ENCODE peak calls at places on chromosomes 16 and 17, in five cellular contexts. P, K, R, B and L are unnamed samples.

GRCh38 chr16:24580665-24581064 is 41.3 kb downstream of the RBBP6 start:
- DNase-seq in P (no peak), K (no peak), R (peak), B (no peak), L (no peak)

GRCh38 chr16:57299719-57300386 is 15.4 kb upstream of the PLLP start:
- DNase-seq in P (peak), K (peak), R (peak), B (peak), L (peak)

GRCh38 chr16:2429771-2430663 is 770 bp downstream of the CCNF start:
- DNase-seq in P (no peak), K (no peak), R (peak), B (peak), L (no peak)

GRCh38 chr16:21302898-21303528 is 24.9 kb upstream of the CRYM start:
- DNase-seq in P (no peak), K (no peak), R (peak), B (no peak), L (peak)

GRCh38 chr17:63826468-63827001 is 696 bp upstream of the PSMC5 start:
- DNase-seq in P (no peak), K (no peak), R (peak), B (no peak), L (no peak)

GRCh38 chr17:8994319-8994718 is 27.0 kb upstream of the NTN1 start:
- DNase-seq in P (no peak), K (peak), R (peak), B (peak), L (peak)

GRCh38 chr16:27231692-27232060 is 28.4 kb downstream of the KDM8 start:
- DNase-seq in P (no peak), K (no peak), R (no peak), B (no peak), L (no peak)

GRCh38 chr17:37231882-37232281 is 143.9 kb upstream of the C17orf78 start:
- DNase-seq in P (no peak), K (no peak), R (no peak), B (no peak), L (no peak)

GRCh38 chr16:27703121-27703520 is 153.2 kb downstream of the KATNIP start:
- DNase-seq in P (no peak), K (no peak), R (no peak), B (no peak), L (no peak)

GRCh38 chr17:5282639-5283217 is 644 bp downstream of the RABEP1 start:
- DNase-seq in P (no peak), K (peak), R (peak), B (no peak), L (no peak)

GRCh38 chr16:49350265-49351103 is 23.1 kb upstream of the C16orf78 start:
- DNase-seq in P (peak), K (peak), R (peak), B (peak), L (peak)

GRCh38 chr17:47204722-47205418 is 4.3 kb upstream of the MYL4 start:
- DNase-seq in P (no peak), K (peak), R (peak), B (no peak), L (no peak)

GRCh38 chr17:67272312-67273050 is 27.5 kb upstream of the HELZ start:
- DNase-seq in P (no peak), K (no peak), R (no peak), B (peak), L (no peak)

GRCh38 chr16:4937782-4938682 is 1.1 kb upstream of the PPL start:
- DNase-seq in P (no peak), K (no peak), R (no peak), B (no peak), L (no peak)

GRCh38 chr17:81696218-81696941 is 6.8 kb upstream of the MRPL12 start:
- DNase-seq in P (no peak), K (no peak), R (no peak), B (no peak), L (no peak)

GRCh38 chr16:49756971-49757743 is 98.8 kb downstream of the ZNF423 start:
- DNase-seq in P (no peak), K (no peak), R (no peak), B (no peak), L (no peak)

GRCh38 chr16:9135797-9136196 is 44.4 kb downstream of the HAPSTR1 start:
- DNase-seq in P (no peak), K (no peak), R (peak), B (peak), L (no peak)

GRCh38 chr17:38893612-38894011 is 23.8 kb downstream of the LASP1 start:
- DNase-seq in P (no peak), K (no peak), R (no peak), B (peak), L (no peak)

GRCh38 chr17:72580321-72581127 is 459.7 kb downstream of the SOX9 start:
- DNase-seq in P (no peak), K (no peak), R (no peak), B (no peak), L (no peak)

GRCh38 chr16:71781741-71782140 is 26.9 kb downstream of the AP1G1 start:
- DNase-seq in P (no peak), K (no peak), R (peak), B (no peak), L (no peak)

GRCh38 chr16:76854234-76854633 is 336.8 kb upstream of the MON1B start:
- DNase-seq in P (no peak), K (no peak), R (peak), B (no peak), L (no peak)

GRCh38 chr17:48296453-48296852 is 133.6 kb downstream of the SKAP1 start:
- DNase-seq in P (no peak), K (no peak), R (no peak), B (no peak), L (no peak)

GRCh38 chr16:4315185-4316102 is at the start of gene GLIS2:
- DNase-seq in P (no peak), K (no peak), R (peak), B (peak), L (peak)

GRCh38 chr16:8848939-8849391 is 19.8 kb downstream of the CARHSP1 start:
- DNase-seq in P (peak), K (no peak), R (peak), B (peak), L (peak)

GRCh38 chr16:19184823-19185509 is 16.9 kb downstream of the SYT17 start:
- DNase-seq in P (no peak), K (no peak), R (no peak), B (no peak), L (no peak)

GRCh38 chr17:44664867-44665266 is 8.6 kb downstream of the MEIOC start:
- DNase-seq in P (no peak), K (no peak), R (no peak), B (no peak), L (no peak)

GRCh38 chr17:78979780-78980623 is at the start of gene LGALS3BP:
- DNase-seq in P (no peak), K (no peak), R (peak), B (peak), L (peak)

GRCh38 chr17:7882068-7882467 is 6.5 kb upstream of the CHD3 start:
- DNase-seq in P (no peak), K (no peak), R (no peak), B (peak), L (no peak)